ENCODE peak calls at places on chromosomes 2 and 18, in ten cellular contexts. N is fibroblast of the conjunctiva; T is transverse colon; S is fibroblast of the aortic adventitia; I is CD4-positive, CD25-positive, alpha-beta regulatory T cell; Y is activated CD8-positive, alpha-beta memory T cell treated with anti-CD3 and anti-CD28 coated beads, Interleukin-2, amount 50 U/mL, for 4 hours; B is stimulated activated naive B cell treated with anti-CD40 and anti-IgM and Interleukin-4, amounts not matched to agents 10 μg/mL and 1 μg/mL and 100 μg/mL, for 72 hours; X is caudate nucleus; F is NCI-H1092 treated with DMSO at 0.1 percent for 48 hours; J is type B pancreatic cell. O is an unnamed sample.

GRCh38 chr2:216492951-216493685 is 5.5 kb upstream of the RPL37A start:
- DNase-seq in N (peak; percentile 29), T (no peak), S (peak; percentile 77), I (no peak), Y (no peak), B (no peak), X (peak; percentile 4), F (no peak), J (no peak), O (no peak)

GRCh38 chr2:231726276-231726675 is 18.0 kb downstream of the PTMA start:
- DNase-seq in N (no peak), T (no peak), S (no peak), I (no peak), Y (no peak), B (no peak), X (no peak), F (no peak), J (no peak), O (no peak)

GRCh38 chr2:170905864-170906263 is 23.2 kb upstream of the GORASP2 start:
- DNase-seq in N (no peak), T (no peak), S (no peak), I (no peak), Y (no peak), B (no peak), X (no peak), F (no peak), J (no peak), O (no peak)

GRCh38 chr2:8447610-8448221 is 234.1 kb upstream of the ID2 start:
- DNase-seq in N (no peak), T (no peak), S (peak; percentile 16), I (no peak), Y (no peak), B (no peak), X (no peak), F (no peak), J (peak; percentile 22), O (no peak)

GRCh38 chr2:12303181-12304030 is 413.3 kb upstream of the TRIB2 start:
- DNase-seq in N (peak; percentile 89), T (no peak), S (peak; percentile 77), I (no peak), Y (no peak), B (no peak), X (no peak), F (no peak), J (no peak), O (no peak)

GRCh38 chr2:199928226-199928625 is 17.1 kb downstream of the C2orf69 start:
- DNase-seq in N (no peak), T (no peak), S (no peak), I (no peak), Y (no peak), B (no peak), X (no peak), F (no peak), J (no peak), O (no peak)

GRCh38 chr2:174753038-174753633 is 11.1 kb downstream of the CHRNA1 start:
- DNase-seq in N (no peak), T (no peak), S (no peak), I (peak; percentile 11), Y (peak; percentile 34), B (no peak), X (peak; percentile 40), F (no peak), J (no peak), O (no peak)

GRCh38 chr2:24083567-24084385 is 858 bp downstream of the TP53I3 start:
- DNase-seq in N (peak; percentile 83), T (peak; percentile 94), S (peak; percentile 89), I (no peak), Y (no peak), B (peak; percentile 70), X (no peak), F (peak; percentile 59), J (no peak), O (peak; percentile 93)

GRCh38 chr2:150279673-150280072 is 207.8 kb downstream of the RND3 start:
- DNase-seq in N (no peak), T (no peak), S (no peak), I (no peak), Y (no peak), B (no peak), X (no peak), F (no peak), J (no peak), O (no peak)

GRCh38 chr2:24828641-24829040 is 35.4 kb downstream of the CENPO start:
- DNase-seq in N (no peak), T (no peak), S (no peak), I (no peak), Y (no peak), B (no peak), X (no peak), F (no peak), J (no peak), O (no peak)

GRCh38 chr18:33820517-33821368 is 242.7 kb downstream of the ASXL3 start:
- DNase-seq in N (no peak), T (no peak), S (no peak), I (no peak), Y (no peak), B (no peak), X (no peak), F (no peak), J (no peak), O (no peak)

GRCh38 chr2:134836986-134837385 is 1.4 kb upstream of the ACMSD start:
- DNase-seq in N (peak; percentile 55), T (no peak), S (peak; percentile 94), I (no peak), Y (no peak), B (no peak), X (peak; percentile 1), F (no peak), J (no peak), O (no peak)

GRCh38 chr2:47569658-47570398 is 166.9 kb downstream of the MSH2 start:
- DNase-seq in N (no peak), T (no peak), S (no peak), I (no peak), Y (no peak), B (no peak), X (no peak), F (peak; percentile 27), J (no peak), O (no peak)

GRCh38 chr2:181575024-181575649 is 81.8 kb downstream of the CERKL start:
- DNase-seq in N (no peak), T (no peak), S (no peak), I (no peak), Y (no peak), B (no peak), X (no peak), F (peak; percentile 72), J (no peak), O (no peak)

GRCh38 chr18:77004555-77005380 is 127.8 kb downstream of the MBP start:
- DNase-seq in N (no peak), T (no peak), S (no peak), I (no peak), Y (no peak), B (no peak), X (no peak), F (no peak), J (no peak), O (no peak)

GRCh38 chr2:30318987-30319782 is 87.9 kb downstream of the LBH start:
- DNase-seq in N (no peak), T (no peak), S (no peak), I (no peak), Y (no peak), B (no peak), X (no peak), F (no peak), J (no peak), O (no peak)

GRCh38 chr18:79353238-79353637 is 42.5 kb upstream of the NFATC1 start:
- DNase-seq in N (no peak), T (no peak), S (no peak), I (no peak), Y (no peak), B (no peak), X (no peak), F (no peak), J (no peak), O (no peak)

O was measured in vagina.